ENCODE peak calls at places on chromosomes 6 and 20, in seven cellular contexts. C, Q, D, L, U, K and A are unnamed samples.

GRCh38 chr6:68226460-68226859 is 408.6 kb upstream of the ADGRB3 start:
- DNase-seq in D (no peak), Q (no peak), K (no peak), U (no peak), L (no peak), C (no peak), A (no peak)

GRCh38 chr6:136412410-136412809 is 122.8 kb upstream of the BCLAF1 start:
- DNase-seq in K (no peak), D (no peak), U (no peak), C (no peak), L (no peak), Q (no peak), A (no peak)

GRCh38 chr20:39835040-39835842 is 853.8 kb downstream of the MAFB start:
- DNase-seq in U (no peak), D (no peak), K (no peak), L (no peak), C (no peak), Q (no peak), A (no peak)

GRCh38 chr6:14224359-14225103 is 107.0 kb downstream of the CD83 start:
- DNase-seq in D (no peak), K (no peak), L (no peak), C (no peak), U (no peak), Q (no peak), A (no peak)

GRCh38 chr6:57123111-57123510 is 33.1 kb downstream of the ZNF451 start:
- DNase-seq in Q (no peak), C (no peak), L (no peak), U (no peak), K (no peak), D (no peak), A (no peak)

GRCh38 chr6:139637766-139638165 is 263.3 kb upstream of the CITED2 start:
- DNase-seq in D (no peak), C (no peak), Q (no peak), U (no peak), L (no peak), K (no peak), A (no peak)

GRCh38 chr20:39106791-39107190 is 144.6 kb downstream of the DHX35 start:
- DNase-seq in C (no peak), U (no peak), D (no peak), K (no peak), L (no peak), Q (no peak), A (no peak)

GRCh38 chr20:2006452-2007381 is 12.9 kb upstream of the PDYN start:
- DNase-seq in U (peak; percentile 9), L (peak; percentile 8), C (no peak), Q (peak; percentile 29), D (no peak), K (no peak), A (no peak)

GRCh38 chr20:32534661-32535240 is 50.4 kb downstream of the NOL4L start:
- DNase-seq in Q (no peak), L (peak; percentile 49), U (no peak), C (no peak), K (no peak), D (peak; percentile 48), A (no peak)

GRCh38 chr6:135703621-135704020 is 147.9 kb upstream of the PDE7B start:
- DNase-seq in U (no peak), Q (no peak), L (no peak), K (no peak), D (no peak), C (no peak), A (no peak)

GRCh38 chr20:4813839-4814695 is 92.4 kb downstream of the PRND start:
- DNase-seq in U (no peak), D (no peak), K (peak; percentile 82), Q (no peak), L (peak; percentile 54), C (no peak), A (no peak)

GRCh38 chr6:109669811-109670210 is 21.2 kb downstream of the AK9 start:
- DNase-seq in C (no peak), Q (no peak), L (no peak), D (no peak), U (no peak), K (no peak), A (no peak)

GRCh38 chr6:166627875-166628849 is 1.1 kb upstream of the RPS6KA2 start:
- DNase-seq in D (peak; percentile 51), L (peak; percentile 63), K (peak; percentile 70), U (no peak), C (peak; percentile 51), Q (no peak), A (peak; percentile 71)

GRCh38 chr6:30689022-30689865 is 1.5 kb downstream of the NRM start:
- DNase-seq in U (no peak), L (no peak), D (no peak), C (no peak), Q (no peak), K (no peak), A (no peak)

GRCh38 chr6:20833881-20834515 is 299.7 kb downstream of the CDKAL1 start:
- DNase-seq in U (no peak), L (no peak), D (no peak), C (no peak), K (no peak), Q (no peak), A (no peak)

GRCh38 chr20:17806739-17807441 is 107.1 kb downstream of the BANF2 start:
- DNase-seq in L (no peak), U (peak; percentile 71), Q (peak; percentile 61), D (no peak), C (no peak), K (no peak), A (no peak)

GRCh38 chr6:25053875-25054371 is 118.2 kb upstream of the RIPOR2 start:
- DNase-seq in U (peak; percentile 13), L (no peak), D (no peak), Q (peak; percentile 74), K (no peak), C (no peak), A (no peak)

GRCh38 chr20:34209111-34209510 is 32.1 kb upstream of the ASIP start:
- DNase-seq in Q (no peak), U (no peak), D (no peak), L (no peak), C (no peak), K (no peak), A (no peak)

GRCh38 chr20:35539756-35540212 is 2.1 kb upstream of the ERGIC3 start:
- DNase-seq in C (no peak), L (no peak), Q (no peak), U (no peak), D (peak; percentile 85), K (no peak), A (no peak)